ENCODE peak calls at places on chromosomes 4 and X, in five cellular contexts. Y is astrocyte of the spinal cord, V is heart right ventricle, O is IMR-90, K is MM.1S. U is an unnamed sample.

GRCh38 chrX:5390376-5390775 is 838.3 kb downstream of the NLGN4X start:
- DNase-seq in V (no peak), Y (no peak), K (no peak), O (no peak), U (no peak)

GRCh38 chrX:68180501-68181061 is 252.7 kb downstream of the OPHN1 start:
- DNase-seq in O (no peak), V (no peak), K (no peak), Y (no peak), U (no peak)

GRCh38 chrX:19772759-19773623 is 114.4 kb downstream of the SH3KBP1 start:
- DNase-seq in V (no peak), O (no peak), Y (no peak), K (peak), U (no peak)

GRCh38 chr4:153008578-153009199 is 72.6 kb downstream of the FHDC1 start:
- DNase-seq in O (no peak), Y (no peak), K (no peak), V (no peak), U (no peak)

GRCh38 chr4:52172166-52172565 is 121.1 kb downstream of the SPATA18 start:
- DNase-seq in V (no peak), K (no peak), Y (no peak), O (no peak), U (peak)

GRCh38 chrX:79415056-79415455 is 47.9 kb upstream of the ITM2A start:
- DNase-seq in K (no peak), V (no peak), O (no peak), Y (no peak), U (no peak)

GRCh38 chr4:77026322-77026704 is 49.5 kb downstream of the CCNI start:
- DNase-seq in Y (no peak), O (no peak), V (no peak), K (no peak), U (no peak)

GRCh38 chrX:79452879-79453278 is 85.7 kb upstream of the ITM2A start:
- DNase-seq in O (no peak), Y (no peak), K (no peak), V (no peak), U (no peak)

GRCh38 chr4:6010789-6011188 is 7.4 kb downstream of the C4orf50 start:
- DNase-seq in O (no peak), K (no peak), V (no peak), Y (no peak), U (no peak)

GRCh38 chr4:6008766-6009385 is 9.4 kb downstream of the C4orf50 start:
- DNase-seq in V (no peak), K (no peak), O (no peak), Y (no peak), U (no peak)

GRCh38 chr4:6005175-6005574 is 13.1 kb downstream of the C4orf50 start:
- DNase-seq in K (no peak), Y (no peak), O (no peak), V (no peak), U (no peak)

GRCh38 chr4:6009452-6009851 is 8.8 kb downstream of the C4orf50 start:
- DNase-seq in O (no peak), K (no peak), Y (no peak), V (no peak), U (no peak)

DNA sequence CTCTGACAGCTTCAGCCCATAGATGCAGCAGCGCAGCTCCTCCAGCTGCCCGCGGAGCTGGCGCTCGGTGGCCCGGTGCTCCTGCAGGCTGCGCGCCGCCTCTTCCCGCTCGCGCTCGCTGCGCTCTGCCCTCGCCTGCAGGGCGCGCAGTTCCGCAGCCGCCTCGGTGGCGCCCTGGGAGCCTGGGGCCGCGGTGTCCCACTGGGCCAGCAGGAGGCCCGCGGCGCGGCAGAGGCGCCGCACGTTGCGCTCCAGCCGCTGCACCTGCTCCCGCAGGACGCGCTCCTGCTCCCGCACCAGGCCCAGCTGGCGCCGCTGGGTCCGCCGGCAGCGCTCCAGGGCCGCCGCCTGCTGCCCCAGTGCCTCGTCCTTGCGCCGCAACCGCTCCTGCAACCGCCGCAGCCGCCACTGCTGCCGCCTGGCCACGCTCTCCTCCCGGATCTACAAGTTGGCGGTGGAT is 10.1 kb downstream of the C4orf50 start:
- DNase-seq in K (no peak), O (no peak), V (no peak), Y (no peak), U (no peak)
- H3K4me3 ChIP-seq in K (no peak), O (no peak), V (no peak), Y (no peak), U (no peak)

GRCh38 chr4:89641367-89641687 is 195.6 kb downstream of the SNCA start:
- DNase-seq in V (no peak), K (no peak), O (no peak), Y (no peak), U (no peak)
- TF ChIP-seq CTCF in V (no peak), K (no peak), O (no peak), Y (no peak), U (no peak)

GRCh38 chrX:72634321-72634720 is 61.7 kb upstream of the HDAC8 start:
- DNase-seq in O (no peak), K (no peak), Y (no peak), V (no peak), U (peak)
- H3K4me3 ChIP-seq in O (no peak), K (no peak), Y (no peak), V (no peak), U (no peak)

GRCh38 chrX:101803451-101803850 is 128.4 kb downstream of the ZMAT1 start:
- DNase-seq in Y (no peak), O (peak), K (peak), V (no peak), U (peak)
- TF ChIP-seq CTCF in Y (peak), O (peak), K (peak), V (peak), U (peak)

GRCh38 chrX:66013195-66013816 is 26.6 kb downstream of the VSIG4 start:
- DNase-seq in V (no peak), Y (no peak), K (no peak), O (no peak), U (no peak)
- H3K4me3 ChIP-seq in V (no peak), Y (no peak), K (no peak), O (no peak), U (no peak)

GRCh38 chr4:40238008-40238699 is 41.3 kb downstream of the RHOH start:
- DNase-seq in Y (no peak), V (no peak), K (no peak), O (no peak), U (no peak)

GRCh38 chr4:40231464-40231863 is 34.6 kb downstream of the RHOH start:
- DNase-seq in K (no peak), O (no peak), V (no peak), Y (no peak), U (no peak)

GRCh38 chr4:40233227-40233626 is 36.4 kb downstream of the RHOH start:
- DNase-seq in O (no peak), Y (no peak), V (no peak), K (no peak), U (no peak)

GRCh38 chr4:40232610-40233009 is 35.8 kb downstream of the RHOH start:
- DNase-seq in Y (no peak), K (no peak), O (no peak), V (no peak), U (no peak)

GRCh38 chr4:40234519-40235039 is 37.7 kb downstream of the RHOH start:
- DNase-seq in V (no peak), Y (no peak), O (no peak), K (no peak), U (no peak)
- TF ChIP-seq CTCF in V (no peak), Y (no peak), O (no peak), K (no peak), U (no peak)

GRCh38 chr4:184056877-184057276 is 151.8 kb downstream of the STOX2 start:
- DNase-seq in K (no peak), Y (no peak), V (no peak), O (no peak), U (no peak)

GRCh38 chr4:184053476-184053875 is 148.4 kb downstream of the STOX2 start:
- DNase-seq in Y (no peak), O (no peak), V (no peak), K (no peak), U (no peak)

DNA sequence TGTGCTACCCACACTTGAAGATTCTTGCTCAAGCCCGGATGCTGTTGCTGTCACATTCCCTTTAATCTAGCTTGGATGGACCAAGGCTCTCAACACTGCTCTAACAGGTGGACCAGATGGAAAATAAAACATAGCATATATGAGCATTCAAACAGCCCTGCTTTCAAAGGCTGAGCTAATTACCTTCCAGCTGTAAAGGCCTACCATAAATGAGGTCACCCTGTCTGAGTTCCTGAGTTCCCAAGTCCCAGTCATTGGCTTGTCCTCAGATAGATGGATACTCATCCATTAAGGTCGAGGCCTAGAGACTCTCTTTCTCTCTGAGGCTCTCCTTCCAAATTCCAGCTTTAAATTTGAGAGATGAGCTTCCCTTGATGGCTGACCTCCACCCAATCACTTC is 147.5 kb downstream of the STOX2 start:
- DNase-seq in V (no peak), O (no peak), Y (no peak), K (no peak), U (no peak)
- H3K4me3 ChIP-seq in V (no peak), O (no peak), Y (no peak), K (no peak), U (no peak)

U was measured in fibroblast of the aortic adventitia.